ENCODE peak calls at places on chromosomes 12 and 14, in four cellular contexts. One of them, this sample, is unnamed. For H3K4me1 and H3K36me3, the result is how much of the 10 kb centered on the place peaks cover.

GRCh38 chr12:64145226-64145625 is 76.9 kb downstream of the KICS2 start:
- DNase-seq in IMR-90: no peak
- DNase-seq in adrenal gland: no peak
- DNase-seq in stomach: no peak
- DNase-seq in this sample: no peak

GRCh38 chr12:53595212-53595611 is 31.0 kb downstream of the ATF7 start:
- DNase-seq in IMR-90: no peak
- DNase-seq in adrenal gland: no peak
- DNase-seq in stomach: no peak
- DNase-seq in this sample: no peak

GRCh38 chr14:61219673-61220072 is 61.5 kb downstream of the TMEM30B start:
- DNase-seq in IMR-90: peak
- DNase-seq in adrenal gland: no peak
- DNase-seq in stomach: no peak
- DNase-seq in this sample: no peak

GRCh38 chr14:91323671-91324605 is 79.4 kb upstream of the GPR68 start:
- DNase-seq in IMR-90: peak
- DNase-seq in adrenal gland: peak
- DNase-seq in stomach: peak
- DNase-seq in this sample: peak

GRCh38 chr12:42539696-42540095 is 49.9 kb downstream of the PRICKLE1 start:
- DNase-seq in IMR-90: no peak
- DNase-seq in adrenal gland: no peak
- DNase-seq in stomach: no peak
- DNase-seq in this sample: no peak

GRCh38 chr12:124795081-124795948 is 68.3 kb downstream of the SCARB1 start:
- DNase-seq in IMR-90: no peak
- DNase-seq in adrenal gland: no peak
- DNase-seq in stomach: no peak
- DNase-seq in this sample: no peak

GRCh38 chr12:4858385-4858784 is 51.3 kb upstream of the KCNA1 start:
- DNase-seq in IMR-90: no peak
- DNase-seq in adrenal gland: no peak
- DNase-seq in stomach: no peak
- DNase-seq in this sample: no peak

GRCh38 chr12:124683330-124683662 is 115.9 kb upstream of the NCOR2 start:
- DNase-seq in IMR-90: peak
- DNase-seq in adrenal gland: no peak
- DNase-seq in stomach: peak
- DNase-seq in this sample: no peak

GRCh38 chr12:56487448-56488040 is 417 bp downstream of the GLS2 start:
- DNase-seq in IMR-90: no peak
- DNase-seq in adrenal gland: peak
- DNase-seq in stomach: peak
- DNase-seq in this sample: peak

GRCh38 chr12:61385771-61386170 is 874.4 kb upstream of the USP15 start:
- DNase-seq in IMR-90: peak
- DNase-seq in adrenal gland: no peak
- DNase-seq in stomach: no peak
- DNase-seq in this sample: no peak

GRCh38 chr14:56304456-56304855 is 186.2 kb downstream of the PELI2 start:
- DNase-seq in IMR-90: no peak
- DNase-seq in adrenal gland: no peak
- DNase-seq in stomach: no peak
- DNase-seq in this sample: no peak

GRCh38 chr12:92085040-92085439 is 60.6 kb downstream of the BTG1 start:
- DNase-seq in IMR-90: peak
- DNase-seq in adrenal gland: no peak
- DNase-seq in stomach: no peak
- DNase-seq in this sample: no peak

GRCh38 chr12:65537978-65538377 is 259.5 kb downstream of the MSRB3 start:
- DNase-seq in IMR-90: no peak
- DNase-seq in adrenal gland: no peak
- DNase-seq in stomach: no peak
- DNase-seq in this sample: no peak

GRCh38 chr14:91416744-91417133 is 881 bp downstream of the CCDC88C start:
- DNase-seq in IMR-90: no peak
- DNase-seq in adrenal gland: no peak
- DNase-seq in stomach: peak
- DNase-seq in this sample: no peak

GRCh38 chr12:64088431-64089349 is 133.4 kb downstream of the KICS2 start:
- DNase-seq in IMR-90: peak
- DNase-seq in adrenal gland: peak
- DNase-seq in stomach: peak
- DNase-seq in this sample: peak

GRCh38 chr12:76037130-76038105 is 5.8 kb upstream of the PHLDA1 start:
- DNase-seq in IMR-90: peak
- DNase-seq in adrenal gland: no peak
- DNase-seq in stomach: no peak
- DNase-seq in this sample: peak

GRCh38 chr12:110694330-110694891 is 5.5 kb upstream of the HVCN1 start:
- DNase-seq in IMR-90: no peak
- DNase-seq in adrenal gland: peak
- DNase-seq in stomach: no peak
- DNase-seq in this sample: peak

GRCh38 chr14:54087376-54087775 is 130.8 kb upstream of the BMP4 start:
- DNase-seq in IMR-90: no peak
- DNase-seq in adrenal gland: no peak
- DNase-seq in stomach: no peak
- DNase-seq in this sample: no peak

GRCh38 chr12:12622418-12622817 is 10.7 kb downstream of the CREBL2 start:
- DNase-seq in IMR-90: no peak
- DNase-seq in adrenal gland: no peak
- DNase-seq in stomach: no peak
- DNase-seq in this sample: no peak

GRCh38 chr12:27896419-27896990 is 76.0 kb downstream of the PTHLH start:
- DNase-seq in IMR-90: no peak
- DNase-seq in adrenal gland: no peak
- DNase-seq in stomach: no peak
- DNase-seq in this sample: no peak

GRCh38 chr14:29536886-29537511 is 390.6 kb downstream of the PRKD1 start:
- DNase-seq in IMR-90: peak
- DNase-seq in adrenal gland: no peak
- DNase-seq in stomach: no peak
- DNase-seq in this sample: no peak

GRCh38 chr12:78146365-78146772 is 315.7 kb downstream of the NAV3 start:
- DNase-seq in IMR-90: peak
- DNase-seq in adrenal gland: no peak
- DNase-seq in stomach: no peak
- DNase-seq in this sample: no peak

GRCh38 chr14:70654609-70655008 is 12.9 kb downstream of the TTC9 start:
- DNase-seq in IMR-90: no peak
- DNase-seq in adrenal gland: no peak
- DNase-seq in stomach: no peak
- DNase-seq in this sample: no peak

GRCh38 chr14:26794731-26795130 is 196.9 kb upstream of the NOVA1 start:
- DNase-seq in IMR-90: peak
- DNase-seq in adrenal gland: no peak
- DNase-seq in stomach: no peak
- DNase-seq in this sample: no peak

GRCh38 chr12:94536040-94536965 is 76.6 kb upstream of the CEP83 start:
- DNase-seq in IMR-90: no peak
- DNase-seq in adrenal gland: no peak
- DNase-seq in stomach: no peak
- DNase-seq in this sample: no peak

GRCh38 chr14:32947081-32947480 is 8.4 kb downstream of the NPAS3 start:
- DNase-seq in IMR-90: no peak
- DNase-seq in adrenal gland: no peak
- DNase-seq in stomach: no peak
- DNase-seq in this sample: no peak

GRCh38 chr12:10361622-10362021 is 28.2 kb downstream of the KLRK1 start:
- DNase-seq in IMR-90: peak
- DNase-seq in adrenal gland: no peak
- DNase-seq in stomach: no peak
- DNase-seq in this sample: no peak

GRCh38 chr12:10363665-10363921 is 26.2 kb downstream of the KLRK1 start:
- DNase-seq in IMR-90: no peak
- DNase-seq in adrenal gland: no peak
- DNase-seq in stomach: no peak
- DNase-seq in this sample: no peak

GRCh38 chr12:10361084-10361483 is 28.8 kb downstream of the KLRK1 start:
- DNase-seq in IMR-90: no peak
- DNase-seq in adrenal gland: no peak
- DNase-seq in stomach: no peak
- DNase-seq in this sample: peak

GRCh38 chr12:10362828-10363664 is 26.8 kb downstream of the KLRK1 start:
- DNase-seq in IMR-90: no peak
- DNase-seq in adrenal gland: no peak
- DNase-seq in stomach: no peak
- DNase-seq in this sample: no peak

GRCh38 chr12:10362325-10362724 is 27.5 kb downstream of the KLRK1 start:
- DNase-seq in IMR-90: no peak
- DNase-seq in adrenal gland: no peak
- DNase-seq in stomach: no peak
- DNase-seq in this sample: no peak
- H3K4me1 ChIP-seq in IMR-90: under half
- H3K4me1 ChIP-seq in adrenal gland: under half
- H3K4me1 ChIP-seq in stomach: under half
- H3K4me1 ChIP-seq in this sample: under half

GRCh38 chr14:100663528-100664052 is 63.1 kb upstream of the DLK1 start:
- DNase-seq in IMR-90: no peak
- DNase-seq in adrenal gland: peak
- DNase-seq in stomach: no peak
- DNase-seq in this sample: no peak
- TF ChIP-seq CTCF in IMR-90: no peak
- TF ChIP-seq CTCF in adrenal gland: peak
- TF ChIP-seq CTCF in stomach: no peak
- TF ChIP-seq CTCF in this sample: no peak

DNA sequence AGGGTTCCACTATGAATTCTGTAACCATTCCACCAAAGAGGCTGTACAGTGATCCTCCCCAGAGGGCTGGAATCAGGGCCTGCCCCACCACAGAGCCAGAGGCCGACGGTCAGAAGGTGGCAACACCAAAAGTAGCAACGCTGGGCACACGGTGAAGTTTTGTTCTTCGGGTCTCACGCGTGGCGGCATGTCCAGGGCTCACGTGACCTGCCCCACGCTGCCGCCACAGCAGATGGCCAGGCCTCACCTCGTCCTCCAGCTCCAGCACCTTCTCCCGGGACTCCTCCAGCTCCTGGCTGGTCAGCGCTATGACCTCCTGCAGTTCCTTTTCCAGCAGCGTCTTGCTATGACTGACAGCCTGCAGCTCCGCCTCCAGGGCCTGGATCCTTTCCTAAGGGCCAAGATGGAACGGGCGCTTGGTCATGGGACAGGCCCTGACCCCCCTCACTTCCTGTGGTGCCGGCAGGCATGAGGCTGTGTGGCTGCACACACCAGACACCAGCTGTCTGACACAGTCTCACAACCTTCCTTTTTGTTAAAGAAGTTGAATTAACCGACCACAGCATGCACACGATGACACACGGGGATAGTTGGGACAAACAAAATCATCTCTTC is 22.4 kb upstream of the ANKLE2 start:
- DNase-seq in IMR-90: no peak
- DNase-seq in adrenal gland: peak
- DNase-seq in stomach: no peak
- DNase-seq in this sample: no peak
- H3K36me3 ChIP-seq in IMR-90: half or more
- H3K36me3 ChIP-seq in adrenal gland: under half
- H3K36me3 ChIP-seq in stomach: half or more
- H3K36me3 ChIP-seq in this sample: half or more

GRCh38 chr12:26331960-26332359 is 136.6 kb downstream of the SSPN start:
- DNase-seq in IMR-90: no peak
- DNase-seq in adrenal gland: no peak
- DNase-seq in stomach: no peak
- DNase-seq in this sample: no peak

GRCh38 chr12:26327975-26328635 is 132.7 kb downstream of the SSPN start:
- DNase-seq in IMR-90: no peak
- DNase-seq in adrenal gland: no peak
- DNase-seq in stomach: no peak
- DNase-seq in this sample: no peak
- H3K4me1 ChIP-seq in IMR-90: under half
- H3K4me1 ChIP-seq in adrenal gland: under half
- H3K4me1 ChIP-seq in stomach: under half
- H3K4me1 ChIP-seq in this sample: under half

GRCh38 chr12:21941522-21942376 is 523 bp upstream of the ABCC9 start:
- DNase-seq in IMR-90: peak
- DNase-seq in adrenal gland: peak
- DNase-seq in stomach: no peak
- DNase-seq in this sample: no peak
- TF ChIP-seq CTCF in IMR-90: peak
- TF ChIP-seq CTCF in adrenal gland: peak
- TF ChIP-seq CTCF in stomach: peak
- TF ChIP-seq CTCF in this sample: no peak

GRCh38 chr12:111745201-111745600 is 21.5 kb upstream of the ALDH2 start:
- DNase-seq in IMR-90: no peak
- DNase-seq in adrenal gland: no peak
- DNase-seq in stomach: no peak
- DNase-seq in this sample: no peak
- H3K36me3 ChIP-seq in IMR-90: under half
- H3K36me3 ChIP-seq in adrenal gland: under half
- H3K36me3 ChIP-seq in stomach: half or more
- H3K36me3 ChIP-seq in this sample: under half

GRCh38 chr12:52208424-52209165 is 16.8 kb upstream of the KRT80 start:
- DNase-seq in IMR-90: no peak
- DNase-seq in adrenal gland: no peak
- DNase-seq in stomach: no peak
- DNase-seq in this sample: peak
- H3K4me1 ChIP-seq in IMR-90: under half
- H3K4me1 ChIP-seq in adrenal gland: under half
- H3K4me1 ChIP-seq in stomach: under half
- H3K4me1 ChIP-seq in this sample: under half

GRCh38 chr12:117470804-117471203 is 109.4 kb upstream of the NOS1 start:
- DNase-seq in IMR-90: no peak
- DNase-seq in adrenal gland: no peak
- DNase-seq in stomach: no peak
- DNase-seq in this sample: no peak
- TF ChIP-seq CTCF in IMR-90: no peak
- TF ChIP-seq CTCF in adrenal gland: peak
- TF ChIP-seq CTCF in stomach: no peak
- TF ChIP-seq CTCF in this sample: peak

This sample was measured in BE2C.